ENCODE peak calls at places on chromosomes 12 and 14, in six cellular contexts. V is kidney epithelial cell; J is stimulated activated CD4-positive, alpha-beta T cell treated with anti-CD3 and anti-CD28 coated beads, TNF-alpha, amount 100 ng/mL, for 24 hours; Q is endothelial cell; E is pancreas; C is NCI-H1694. O is an unnamed sample.

GRCh38 chr14:23076785-23077408 is 18.0 kb downstream of the ACIN1 start:
- DNase-seq in Q (peak), E (no peak), C (no peak), V (no peak), J (no peak), O (no peak)

GRCh38 chr14:52175982-52176502 is 91.5 kb upstream of the PTGDR start:
- DNase-seq in E (no peak), V (no peak), C (no peak), Q (no peak), J (no peak), O (no peak)

GRCh38 chr12:68403711-68404110 is 71.5 kb upstream of the MDM1 start:
- DNase-seq in E (no peak), J (no peak), C (no peak), V (no peak), Q (no peak), O (no peak)

GRCh38 chr14:92582706-92583452 is 69.3 kb downstream of the RIN3 start:
- DNase-seq in V (no peak), E (no peak), J (no peak), C (no peak), Q (no peak), O (no peak)

GRCh38 chr12:53049582-53050318 is at the start of gene TNS2:
- DNase-seq in J (no peak), C (no peak), V (no peak), Q (peak), E (peak), O (peak)

GRCh38 chr14:51554953-51555352 is 96.8 kb upstream of the FRMD6 start:
- DNase-seq in C (no peak), Q (no peak), E (no peak), J (no peak), V (no peak), O (peak)

GRCh38 chr12:48781750-48782456 is 7.0 kb downstream of the ADCY6 start:
- DNase-seq in Q (no peak), E (no peak), V (no peak), C (no peak), J (no peak), O (no peak)

GRCh38 chr14:94120667-94121335 is 8.6 kb downstream of the IFI27L2 start:
- DNase-seq in V (no peak), Q (no peak), J (no peak), E (no peak), C (no peak), O (no peak)

GRCh38 chr12:123498126-123498825 is 35.2 kb downstream of the RILPL1 start:
- DNase-seq in Q (no peak), C (no peak), J (no peak), E (no peak), V (no peak), O (no peak)

GRCh38 chr14:64758711-64759554 is 54.7 kb downstream of the PLEKHG3 start:
- DNase-seq in V (no peak), C (peak), J (no peak), Q (no peak), E (peak), O (peak)

GRCh38 chr12:65930114-65930828 is 106.0 kb downstream of the HMGA2 start:
- DNase-seq in J (no peak), Q (no peak), C (no peak), E (no peak), V (no peak), O (no peak)

GRCh38 chr12:1842905-1843640 is 22.7 kb downstream of the LRTM2 start:
- DNase-seq in Q (no peak), E (no peak), C (no peak), J (no peak), V (no peak), O (peak)

GRCh38 chr12:131092911-131093901 is 139.5 kb downstream of the ADGRD1 start:
- DNase-seq in V (no peak), E (no peak), Q (no peak), J (no peak), C (no peak), O (no peak)

GRCh38 chr14:60106341-60106740 is 14.6 kb downstream of the PCNX4 start:
- DNase-seq in E (no peak), Q (no peak), V (peak), J (no peak), C (no peak), O (no peak)

GRCh38 chr14:73276836-73277235 is 39.5 kb downstream of the PAPLN start:
- DNase-seq in E (no peak), C (no peak), Q (no peak), V (no peak), J (no peak), O (no peak)

O was measured in NCI-H2171.